ENCODE peak calls at places on chromosomes 5 and 9, in seven cellular contexts. One of them, this sample, is unnamed.

GRCh38 chr9:22241611-22242010 is 205.0 kb upstream of the DMRTA1 start:
- DNase-seq in thyroid gland: no peak
- DNase-seq in effector memory CD4-positive, alpha-beta T cell: no peak
- DNase-seq in SJSA1: no peak
- DNase-seq in IMR-90: no peak
- DNase-seq in heart right ventricle: no peak
- DNase-seq in suprapubic skin: no peak
- DNase-seq in this sample: no peak

GRCh38 chr9:119216891-119217290 is 152.3 kb downstream of the BRINP1 start:
- DNase-seq in suprapubic skin: no peak
- DNase-seq in effector memory CD4-positive, alpha-beta T cell: no peak
- DNase-seq in thyroid gland: peak; percentile 9
- DNase-seq in heart right ventricle: no peak
- DNase-seq in SJSA1: no peak
- DNase-seq in IMR-90: no peak
- DNase-seq in this sample: no peak

GRCh38 chr5:146447734-146448380 is 724 bp downstream of the TCERG1 start:
- DNase-seq in suprapubic skin: no peak
- DNase-seq in effector memory CD4-positive, alpha-beta T cell: no peak
- DNase-seq in SJSA1: no peak
- DNase-seq in heart right ventricle: no peak
- DNase-seq in thyroid gland: no peak
- DNase-seq in IMR-90: peak; percentile 55
- DNase-seq in this sample: no peak

GRCh38 chr5:61048534-61048933 is 103.5 kb downstream of the NDUFAF2 start:
- DNase-seq in effector memory CD4-positive, alpha-beta T cell: no peak
- DNase-seq in IMR-90: peak; percentile 92
- DNase-seq in SJSA1: peak; percentile 53
- DNase-seq in thyroid gland: no peak
- DNase-seq in heart right ventricle: no peak
- DNase-seq in suprapubic skin: no peak
- DNase-seq in this sample: no peak

GRCh38 chr5:119319401-119319800 is 36.4 kb upstream of the TNFAIP8 start:
- DNase-seq in effector memory CD4-positive, alpha-beta T cell: no peak
- DNase-seq in heart right ventricle: no peak
- DNase-seq in IMR-90: no peak
- DNase-seq in suprapubic skin: no peak
- DNase-seq in SJSA1: no peak
- DNase-seq in thyroid gland: no peak
- DNase-seq in this sample: no peak

GRCh38 chr5:38595149-38595725 is 38.8 kb upstream of the LIFR start:
- DNase-seq in IMR-90: peak; percentile 61
- DNase-seq in SJSA1: peak; percentile 86
- DNase-seq in effector memory CD4-positive, alpha-beta T cell: no peak
- DNase-seq in suprapubic skin: no peak
- DNase-seq in heart right ventricle: no peak
- DNase-seq in thyroid gland: no peak
- DNase-seq in this sample: no peak

GRCh38 chr5:145872914-145873313 is at the start of gene GRXCR2:
- DNase-seq in thyroid gland: no peak
- DNase-seq in effector memory CD4-positive, alpha-beta T cell: no peak
- DNase-seq in IMR-90: no peak
- DNase-seq in SJSA1: no peak
- DNase-seq in heart right ventricle: no peak
- DNase-seq in suprapubic skin: no peak
- DNase-seq in this sample: no peak

GRCh38 chr9:124342946-124343485 is 72.2 kb downstream of the PSMB7 start:
- DNase-seq in IMR-90: peak; percentile 94
- DNase-seq in suprapubic skin: no peak
- DNase-seq in thyroid gland: peak; percentile 44
- DNase-seq in effector memory CD4-positive, alpha-beta T cell: no peak
- DNase-seq in heart right ventricle: peak; percentile 40
- DNase-seq in SJSA1: peak; percentile 80
- DNase-seq in this sample: no peak

GRCh38 chr5:95735436-95735835 is 4.3 kb downstream of the RHOBTB3 start:
- DNase-seq in heart right ventricle: no peak
- DNase-seq in IMR-90: no peak
- DNase-seq in effector memory CD4-positive, alpha-beta T cell: no peak
- DNase-seq in thyroid gland: no peak
- DNase-seq in SJSA1: no peak
- DNase-seq in suprapubic skin: no peak
- DNase-seq in this sample: no peak

GRCh38 chr9:129124507-129125069 is 13.4 kb downstream of the PTPA start:
- DNase-seq in thyroid gland: no peak
- DNase-seq in suprapubic skin: no peak
- DNase-seq in SJSA1: no peak
- DNase-seq in IMR-90: no peak
- DNase-seq in effector memory CD4-positive, alpha-beta T cell: no peak
- DNase-seq in heart right ventricle: no peak
- DNase-seq in this sample: no peak

GRCh38 chr9:110029815-110030480 is 178.0 kb downstream of the C9orf152 start:
- DNase-seq in IMR-90: no peak
- DNase-seq in effector memory CD4-positive, alpha-beta T cell: no peak
- DNase-seq in thyroid gland: no peak
- DNase-seq in heart right ventricle: no peak
- DNase-seq in suprapubic skin: no peak
- DNase-seq in SJSA1: no peak
- DNase-seq in this sample: peak; percentile 46

GRCh38 chr5:36239370-36240293 is 2.1 kb downstream of the NADK2 start:
- DNase-seq in suprapubic skin: no peak
- DNase-seq in thyroid gland: no peak
- DNase-seq in heart right ventricle: no peak
- DNase-seq in effector memory CD4-positive, alpha-beta T cell: no peak
- DNase-seq in IMR-90: no peak
- DNase-seq in SJSA1: no peak
- DNase-seq in this sample: no peak

GRCh38 chr9:94985649-94986048 is 259.1 kb downstream of the AOPEP start:
- DNase-seq in effector memory CD4-positive, alpha-beta T cell: no peak
- DNase-seq in suprapubic skin: no peak
- DNase-seq in SJSA1: no peak
- DNase-seq in heart right ventricle: no peak
- DNase-seq in IMR-90: no peak
- DNase-seq in thyroid gland: peak; percentile 85
- DNase-seq in this sample: no peak

GRCh38 chr5:149731332-149731616 is 1.2 kb downstream of the PPARGC1B start:
- DNase-seq in suprapubic skin: no peak
- DNase-seq in thyroid gland: no peak
- DNase-seq in effector memory CD4-positive, alpha-beta T cell: no peak
- DNase-seq in SJSA1: no peak
- DNase-seq in IMR-90: no peak
- DNase-seq in heart right ventricle: no peak
- DNase-seq in this sample: no peak

GRCh38 chr5:124371121-124371706 is 375.2 kb downstream of the ZNF608 start:
- DNase-seq in heart right ventricle: no peak
- DNase-seq in thyroid gland: peak; percentile 8
- DNase-seq in effector memory CD4-positive, alpha-beta T cell: no peak
- DNase-seq in SJSA1: no peak
- DNase-seq in IMR-90: peak; percentile 4
- DNase-seq in suprapubic skin: peak; percentile 80
- DNase-seq in this sample: no peak

GRCh38 chr5:65981969-65982368 is 55.6 kb downstream of the ERBIN start:
- DNase-seq in SJSA1: no peak
- DNase-seq in heart right ventricle: no peak
- DNase-seq in effector memory CD4-positive, alpha-beta T cell: no peak
- DNase-seq in IMR-90: no peak
- DNase-seq in thyroid gland: no peak
- DNase-seq in suprapubic skin: no peak
- DNase-seq in this sample: no peak

GRCh38 chr9:128802482-128802881 is 15.4 kb downstream of the TBC1D13 start:
- DNase-seq in effector memory CD4-positive, alpha-beta T cell: no peak
- DNase-seq in SJSA1: no peak
- DNase-seq in thyroid gland: no peak
- DNase-seq in heart right ventricle: no peak
- DNase-seq in suprapubic skin: no peak
- DNase-seq in IMR-90: no peak
- DNase-seq in this sample: no peak

GRCh38 chr5:41707853-41708603 is 162.2 kb downstream of the OXCT1 start:
- DNase-seq in thyroid gland: no peak
- DNase-seq in suprapubic skin: no peak
- DNase-seq in effector memory CD4-positive, alpha-beta T cell: no peak
- DNase-seq in heart right ventricle: no peak
- DNase-seq in IMR-90: peak; percentile 76
- DNase-seq in SJSA1: peak; percentile 17
- DNase-seq in this sample: no peak

GRCh38 chr5:1336749-1337489 is 8.0 kb downstream of the CLPTM1L start:
- DNase-seq in SJSA1: no peak
- DNase-seq in suprapubic skin: no peak
- DNase-seq in effector memory CD4-positive, alpha-beta T cell: no peak
- DNase-seq in IMR-90: no peak
- DNase-seq in heart right ventricle: no peak
- DNase-seq in thyroid gland: no peak
- DNase-seq in this sample: no peak

GRCh38 chr5:67182406-67182805 is 14.2 kb downstream of the CD180 start:
- DNase-seq in heart right ventricle: peak; percentile 34
- DNase-seq in thyroid gland: no peak
- DNase-seq in SJSA1: no peak
- DNase-seq in suprapubic skin: peak; percentile 80
- DNase-seq in IMR-90: peak; percentile 89
- DNase-seq in effector memory CD4-positive, alpha-beta T cell: no peak
- DNase-seq in this sample: peak; percentile 63

GRCh38 chr5:9168791-9169611 is 376.9 kb downstream of the SEMA5A start:
- DNase-seq in effector memory CD4-positive, alpha-beta T cell: no peak
- DNase-seq in IMR-90: peak; percentile 25
- DNase-seq in thyroid gland: no peak
- DNase-seq in heart right ventricle: no peak
- DNase-seq in suprapubic skin: no peak
- DNase-seq in SJSA1: no peak
- DNase-seq in this sample: no peak

GRCh38 chr5:68450245-68450852 is 234.8 kb downstream of the PIK3R1 start:
- DNase-seq in thyroid gland: peak; percentile 17
- DNase-seq in IMR-90: peak; percentile 77
- DNase-seq in SJSA1: no peak
- DNase-seq in heart right ventricle: no peak
- DNase-seq in effector memory CD4-positive, alpha-beta T cell: no peak
- DNase-seq in suprapubic skin: no peak
- DNase-seq in this sample: no peak

GRCh38 chr5:146699729-146700430 is 178.7 kb downstream of the PPP2R2B start:
- DNase-seq in SJSA1: no peak
- DNase-seq in suprapubic skin: no peak
- DNase-seq in IMR-90: no peak
- DNase-seq in effector memory CD4-positive, alpha-beta T cell: no peak
- DNase-seq in heart right ventricle: no peak
- DNase-seq in thyroid gland: no peak
- DNase-seq in this sample: no peak

GRCh38 chr9:94900222-94901018 is 173.9 kb downstream of the AOPEP start:
- DNase-seq in IMR-90: peak; percentile 97
- DNase-seq in SJSA1: peak; percentile 47
- DNase-seq in thyroid gland: no peak
- DNase-seq in heart right ventricle: no peak
- DNase-seq in suprapubic skin: no peak
- DNase-seq in effector memory CD4-positive, alpha-beta T cell: no peak
- DNase-seq in this sample: peak; percentile 68

GRCh38 chr5:61919920-61920319 is 386.1 kb upstream of the KIF2A start:
- DNase-seq in IMR-90: no peak
- DNase-seq in heart right ventricle: no peak
- DNase-seq in suprapubic skin: no peak
- DNase-seq in effector memory CD4-positive, alpha-beta T cell: no peak
- DNase-seq in thyroid gland: no peak
- DNase-seq in SJSA1: peak; percentile 34
- DNase-seq in this sample: no peak

DNA sequence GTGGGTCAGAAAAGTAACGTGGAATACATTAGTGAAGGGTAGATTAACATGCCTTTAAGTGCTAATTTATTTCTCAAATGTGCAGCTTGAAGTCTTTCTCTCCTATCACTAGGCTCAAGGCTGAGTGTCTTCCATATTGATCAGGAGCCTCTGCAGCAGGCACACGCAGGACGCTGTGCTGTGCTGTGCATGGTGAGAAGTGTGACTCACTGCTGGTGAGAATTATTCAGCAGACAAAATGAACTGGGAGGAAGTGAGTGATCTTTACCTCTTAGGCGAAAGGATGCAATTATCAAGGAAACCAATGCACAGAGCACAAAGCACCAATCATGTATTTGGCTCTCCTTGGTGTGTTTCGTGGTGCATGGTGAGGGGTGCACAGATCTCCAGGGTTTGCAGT is 136.3 kb downstream of the TENT4A start:
- DNase-seq in heart right ventricle: no peak
- DNase-seq in suprapubic skin: no peak
- DNase-seq in thyroid gland: no peak
- DNase-seq in SJSA1: no peak
- DNase-seq in effector memory CD4-positive, alpha-beta T cell: no peak
- DNase-seq in IMR-90: no peak
- DNase-seq in this sample: peak; percentile 52
- H3K9me3 ChIP-seq in heart right ventricle: peaks cover 18% of the 10 kb centered on the region
- H3K9me3 ChIP-seq in suprapubic skin: no peaks in the 10 kb centered on the region
- H3K9me3 ChIP-seq in thyroid gland: no peaks in the 10 kb centered on the region
- H3K9me3 ChIP-seq in SJSA1: no peaks in the 10 kb centered on the region
- H3K9me3 ChIP-seq in effector memory CD4-positive, alpha-beta T cell: no peaks in the 10 kb centered on the region
- H3K9me3 ChIP-seq in IMR-90: peaks cover 13% of the 10 kb centered on the region
- H3K9me3 ChIP-seq in this sample: peaks cover 9% of the 10 kb centered on the region

DNA sequence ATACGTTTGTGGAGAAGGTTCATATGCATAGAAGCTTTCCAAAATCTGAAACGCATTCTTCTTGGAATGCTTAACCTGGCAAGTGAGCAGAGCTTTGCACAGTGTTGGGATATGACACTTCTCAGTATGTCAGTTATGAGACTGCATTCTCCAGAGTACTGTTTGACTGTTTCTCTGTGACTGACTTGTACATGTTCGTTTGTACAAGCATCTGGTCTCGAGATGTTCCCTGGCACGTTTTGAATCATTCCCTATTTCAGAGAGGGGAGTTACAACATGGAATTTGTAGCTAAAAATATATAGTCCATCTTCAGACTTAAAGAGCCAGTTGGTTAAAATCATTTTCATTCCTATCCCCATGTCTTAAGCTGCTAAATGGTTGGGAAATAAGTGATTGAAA is 272.4 kb downstream of the ARRDC3 start:
- DNase-seq in IMR-90: peak; percentile 35
- DNase-seq in effector memory CD4-positive, alpha-beta T cell: no peak
- DNase-seq in suprapubic skin: no peak
- DNase-seq in SJSA1: no peak
- DNase-seq in heart right ventricle: no peak
- DNase-seq in thyroid gland: peak; percentile 32
- DNase-seq in this sample: no peak
- H3K27ac ChIP-seq in IMR-90: no peak overlapping the region
- H3K27ac ChIP-seq in effector memory CD4-positive, alpha-beta T cell: no peak overlapping the region
- H3K27ac ChIP-seq in suprapubic skin: peak overlapping the region; percentile 48
- H3K27ac ChIP-seq in SJSA1: no peak overlapping the region
- H3K27ac ChIP-seq in heart right ventricle: peak overlapping the region; percentile 42
- H3K27ac ChIP-seq in thyroid gland: peak overlapping the region; percentile 16
- H3K27ac ChIP-seq in this sample: no peak overlapping the region

GRCh38 chr5:180848265-180848664 is 12.8 kb downstream of the ZFP62 start:
- DNase-seq in SJSA1: no peak
- DNase-seq in heart right ventricle: no peak
- DNase-seq in suprapubic skin: no peak
- DNase-seq in thyroid gland: no peak
- DNase-seq in effector memory CD4-positive, alpha-beta T cell: no peak
- DNase-seq in IMR-90: no peak
- DNase-seq in this sample: no peak
- H3K9me3 ChIP-seq in SJSA1: peaks cover 25% of the 10 kb centered on the region
- H3K9me3 ChIP-seq in heart right ventricle: peaks cover 19% of the 10 kb centered on the region
- H3K9me3 ChIP-seq in suprapubic skin: no peaks in the 10 kb centered on the region
- H3K9me3 ChIP-seq in thyroid gland: no peaks in the 10 kb centered on the region
- H3K9me3 ChIP-seq in effector memory CD4-positive, alpha-beta T cell: no peaks in the 10 kb centered on the region
- H3K9me3 ChIP-seq in IMR-90: peaks cover 57% of the 10 kb centered on the region
- H3K9me3 ChIP-seq in this sample: peaks cover 38% of the 10 kb centered on the region

GRCh38 chr9:112754578-112754977 is 4.0 kb downstream of the SNX30 start:
- DNase-seq in SJSA1: peak; percentile 68
- DNase-seq in suprapubic skin: no peak
- DNase-seq in heart right ventricle: no peak
- DNase-seq in effector memory CD4-positive, alpha-beta T cell: peak; percentile 9
- DNase-seq in IMR-90: peak; percentile 71
- DNase-seq in thyroid gland: no peak
- DNase-seq in this sample: peak; percentile 52
- H3K27ac ChIP-seq in SJSA1: peak overlapping the region; percentile 11
- H3K27ac ChIP-seq in suprapubic skin: no peak overlapping the region
- H3K27ac ChIP-seq in heart right ventricle: no peak overlapping the region
- H3K27ac ChIP-seq in effector memory CD4-positive, alpha-beta T cell: no peak overlapping the region
- H3K27ac ChIP-seq in IMR-90: peak overlapping the region; percentile 29
- H3K27ac ChIP-seq in thyroid gland: no peak overlapping the region
- H3K27ac ChIP-seq in this sample: peak overlapping the region; percentile 43